ENCODE peak calls at places on chromosomes 4 and X, in four cellular contexts. J is fibroblast of the aortic adventitia, X is tibial artery, N is Karpas-422. Y is an unnamed sample.
A peak's percentile ranks its signal among the peaks of the same experiment; 100 is the strongest.

GRCh38 chr4:73661646-73662119 is 41.4 kb upstream of the RASSF6 start:
- DNase-seq in J (peak; percentile 97), X (no peak), N (no peak), Y (no peak)

GRCh38 chr4:683982-684571 is 4.9 kb downstream of the SLC49A3 start:
- DNase-seq in J (peak; percentile 68), X (peak; percentile 58), N (peak; percentile 85), Y (peak; percentile 90)

GRCh38 chr4:112807999-112808398 is 171.1 kb downstream of the LARP7 start:
- DNase-seq in J (no peak), X (no peak), N (no peak), Y (no peak)

GRCh38 chrX:129360175-129360574 is 163.1 kb downstream of the SMARCA1 start:
- DNase-seq in J (peak; percentile 46), X (peak; percentile 19), N (peak; percentile 88), Y (peak; percentile 51)

GRCh38 chr4:36168127-36168898 is 76.0 kb downstream of the ARAP2 start:
- DNase-seq in J (no peak), X (no peak), N (no peak), Y (no peak)

GRCh38 chr4:180449395-180449956 is 1793.7 kb upstream of the TENM3 start:
- DNase-seq in J (no peak), X (no peak), N (peak; percentile 78), Y (peak; percentile 78)

GRCh38 chr4:141425124-141425523 is 204.4 kb downstream of the ZNF330 start:
- DNase-seq in J (peak; percentile 83), X (no peak), N (no peak), Y (no peak)

GRCh38 chr4:46667790-46668189 is 241.3 kb downstream of the COX7B2 start:
- DNase-seq in J (no peak), X (no peak), N (no peak), Y (no peak)

GRCh38 chr4:180437601-180438000 is 1805.6 kb upstream of the TENM3 start:
- DNase-seq in J (no peak), X (no peak), N (no peak), Y (no peak)

GRCh38 chr4:21113496-21114213 is 413.4 kb downstream of the PACRGL start:
- DNase-seq in J (peak; percentile 1), X (no peak), N (no peak), Y (no peak)

GRCh38 chrX:38166478-38167083 is 54.1 kb downstream of the SRPX start:
- DNase-seq in J (peak; percentile 56), X (no peak), N (peak; percentile 81), Y (peak; percentile 7)

GRCh38 chr4:142845293-142846070 is 619 bp downstream of the INPP4B start:
- DNase-seq in J (no peak), X (no peak), N (no peak), Y (peak; percentile 42)

GRCh38 chr4:188021548-188022249 is 26.1 kb downstream of the ZFP42 start:
- DNase-seq in J (no peak), X (no peak), N (no peak), Y (no peak)

GRCh38 chr4:42360158-42360557 is 37.1 kb upstream of the SHISA3 start:
- DNase-seq in J (peak; percentile 58), X (no peak), N (no peak), Y (no peak)

GRCh38 chr4:72564184-72564583 is 4.8 kb downstream of the ADAMTS3 start:
- DNase-seq in J (peak; percentile 62), X (peak; percentile 49), N (no peak), Y (no peak)

GRCh38 chrX:65534450-65535292 is at the start of gene LAS1L:
- DNase-seq in J (peak; percentile 95), X (peak; percentile 91), N (peak; percentile 97), Y (peak; percentile 91)

GRCh38 chr4:52028970-52029369 is 8.8 kb upstream of the LRRC66 start:
- DNase-seq in J (peak; percentile 59), X (no peak), N (no peak), Y (no peak)

DNA sequence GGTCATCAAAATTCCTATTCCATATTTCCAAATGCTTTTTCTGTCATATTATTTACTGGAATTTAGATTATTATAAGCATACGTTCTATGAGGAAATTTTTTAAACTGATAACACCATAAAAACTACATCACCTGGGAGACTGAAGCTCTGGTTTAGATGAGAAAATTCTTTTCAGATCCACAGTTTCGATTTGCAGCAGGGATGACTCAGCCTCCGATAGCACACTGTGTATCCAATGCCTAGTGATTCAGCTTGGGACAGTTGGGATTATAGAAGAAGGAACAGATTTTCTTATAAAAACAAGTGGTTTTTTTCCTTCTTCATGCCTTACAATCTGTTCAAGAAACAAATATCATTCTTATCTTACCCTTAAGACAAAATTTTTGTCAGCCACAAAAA is 129.0 kb downstream of the FBXO8 start:
- DNase-seq in J (peak; percentile 80), X (no peak), N (no peak), Y (no peak)
- H3K4me3 ChIP-seq in J (peak overlapping the region; percentile 47), X (peak overlapping the region; percentile 27), N (no peak overlapping the region), Y (no peak overlapping the region)

GRCh38 chr4:60195256-60195655 is 1004.9 kb upstream of the ADGRL3 start:
- DNase-seq in J (no peak), X (no peak), N (no peak), Y (no peak)
- H3K4me3 ChIP-seq in J (no peak overlapping the region), X (no peak overlapping the region), N (no peak overlapping the region), Y (no peak overlapping the region)

GRCh38 chrX:68695206-68695845 is 47.9 kb downstream of the STARD8 start:
- DNase-seq in J (no peak), X (no peak), N (no peak), Y (no peak)
- H3K4me3 ChIP-seq in J (no peak overlapping the region), X (no peak overlapping the region), N (no peak overlapping the region), Y (no peak overlapping the region)

DNA sequence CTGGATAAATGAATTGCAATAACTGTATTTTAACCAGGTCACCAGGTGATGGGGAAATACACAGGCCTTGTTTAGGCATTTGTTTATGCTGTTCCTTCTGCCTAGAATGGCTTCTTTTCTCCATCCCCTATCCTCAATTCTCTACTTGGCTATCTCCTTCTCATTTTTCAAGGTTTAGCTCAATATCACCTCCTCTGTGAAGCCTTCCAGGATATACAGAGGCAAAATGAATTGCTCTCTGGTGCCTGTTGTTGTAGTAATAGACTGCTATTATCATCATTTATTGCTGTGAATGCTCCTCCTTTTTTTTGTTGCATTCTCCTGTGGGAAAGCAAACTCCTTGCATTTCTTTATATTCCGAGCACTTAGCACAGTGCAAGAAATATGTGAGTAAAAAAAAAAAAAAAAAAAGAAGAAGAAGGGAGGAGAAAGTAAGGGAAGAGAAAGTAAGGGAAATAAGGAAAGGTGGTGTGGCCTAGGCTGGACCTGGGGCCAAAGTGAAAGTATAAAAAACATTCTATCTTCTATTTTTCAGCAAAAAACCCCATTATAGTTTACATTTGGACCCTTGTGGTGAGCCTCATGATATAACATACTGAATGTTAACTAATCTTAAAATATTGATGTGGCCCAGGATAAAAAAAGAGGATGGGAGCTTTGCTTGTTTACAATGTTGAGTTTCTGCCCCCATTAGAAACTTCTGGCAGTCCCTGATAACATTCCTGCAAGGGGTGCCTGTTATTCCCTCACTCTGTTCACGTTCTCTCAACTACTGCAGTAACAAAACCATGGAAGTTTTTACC is 6.3 kb upstream of the STK26 start:
- DNase-seq in J (no peak), X (no peak), N (no peak), Y (no peak)
- H3K4me3 ChIP-seq in J (no peak overlapping the region), X (no peak overlapping the region), N (no peak overlapping the region), Y (no peak overlapping the region)

DNA sequence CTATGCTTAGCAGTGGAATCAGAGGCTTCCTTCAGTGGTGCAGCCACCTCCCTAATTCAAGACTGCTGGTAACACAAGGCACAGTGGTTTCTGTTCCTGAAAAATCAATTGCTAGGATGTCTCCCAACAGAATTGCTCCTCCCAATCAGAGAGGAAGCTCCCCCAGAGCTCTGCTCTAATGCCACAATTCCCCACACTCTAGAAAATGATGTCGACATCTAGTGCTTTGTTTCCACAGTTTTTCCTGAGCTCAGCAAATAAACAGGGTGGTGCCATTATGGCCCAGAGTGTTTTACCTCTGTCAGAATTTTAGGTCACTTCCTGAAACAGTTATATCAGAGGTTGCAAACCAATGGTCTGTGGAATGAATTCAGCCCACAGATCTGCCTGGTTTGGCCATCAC is 24.7 kb downstream of the TAB3 start:
- DNase-seq in J (no peak), X (peak; percentile 18), N (no peak), Y (no peak)
- H3K4me3 ChIP-seq in J (no peak overlapping the region), X (no peak overlapping the region), N (no peak overlapping the region), Y (no peak overlapping the region)

Y was measured in WERI-Rb-1.